ENCODE peak calls at places on chromosomes 12 and 14, in ten cellular contexts. One of them, this sample, is unnamed.

GRCh38 chr14:85336817-85337216 is 193.1 kb upstream of the FLRT2 start:
- DNase-seq in mucosa of gallbladder: no peak
- DNase-seq in astrocyte of the spinal cord: no peak
- DNase-seq in tibial artery: no peak
- DNase-seq in kidney glomerular epithelial cell: no peak
- DNase-seq in substantia nigra: no peak
- DNase-seq in stimulated activated CD8-positive, alpha-beta memory T cell treated with anti-CD3 and anti-CD28 coated beads, Interleukin-15, amount 100 ng/mL, for 1 hour: no peak
- DNase-seq in stimulated activated CD4-positive, alpha-beta T cell treated with anti-CD3 and anti-CD28 coated beads, Interleukin-12 subunit alpha, Interleukin-12 subunit beta, amount 100 ng/mL, for 48 hours: no peak
- DNase-seq in Peyer's patch: no peak
- DNase-seq in germinal center: no peak
- DNase-seq in this sample: no peak

GRCh38 chr14:93972618-93973205 is 3.7 kb downstream of the ASB2 start:
- DNase-seq in mucosa of gallbladder: no peak
- DNase-seq in astrocyte of the spinal cord: no peak
- DNase-seq in tibial artery: no peak
- DNase-seq in kidney glomerular epithelial cell: no peak
- DNase-seq in substantia nigra: no peak
- DNase-seq in stimulated activated CD8-positive, alpha-beta memory T cell treated with anti-CD3 and anti-CD28 coated beads, Interleukin-15, amount 100 ng/mL, for 1 hour: no peak
- DNase-seq in stimulated activated CD4-positive, alpha-beta T cell treated with anti-CD3 and anti-CD28 coated beads, Interleukin-12 subunit alpha, Interleukin-12 subunit beta, amount 100 ng/mL, for 48 hours: no peak
- DNase-seq in Peyer's patch: no peak
- DNase-seq in germinal center: no peak
- DNase-seq in this sample: no peak

GRCh38 chr12:112677050-112677765 is 114.3 kb upstream of the RPH3A start:
- DNase-seq in mucosa of gallbladder: no peak
- DNase-seq in astrocyte of the spinal cord: no peak
- DNase-seq in tibial artery: no peak
- DNase-seq in kidney glomerular epithelial cell: no peak
- DNase-seq in substantia nigra: no peak
- DNase-seq in stimulated activated CD8-positive, alpha-beta memory T cell treated with anti-CD3 and anti-CD28 coated beads, Interleukin-15, amount 100 ng/mL, for 1 hour: no peak
- DNase-seq in stimulated activated CD4-positive, alpha-beta T cell treated with anti-CD3 and anti-CD28 coated beads, Interleukin-12 subunit alpha, Interleukin-12 subunit beta, amount 100 ng/mL, for 48 hours: no peak
- DNase-seq in Peyer's patch: no peak
- DNase-seq in germinal center: no peak
- DNase-seq in this sample: no peak

GRCh38 chr12:57764662-57765002 is 2.2 kb downstream of the CYP27B1 start:
- DNase-seq in mucosa of gallbladder: no peak
- DNase-seq in astrocyte of the spinal cord: no peak
- DNase-seq in tibial artery: peak
- DNase-seq in kidney glomerular epithelial cell: no peak
- DNase-seq in substantia nigra: no peak
- DNase-seq in stimulated activated CD8-positive, alpha-beta memory T cell treated with anti-CD3 and anti-CD28 coated beads, Interleukin-15, amount 100 ng/mL, for 1 hour: no peak
- DNase-seq in stimulated activated CD4-positive, alpha-beta T cell treated with anti-CD3 and anti-CD28 coated beads, Interleukin-12 subunit alpha, Interleukin-12 subunit beta, amount 100 ng/mL, for 48 hours: no peak
- DNase-seq in Peyer's patch: no peak
- DNase-seq in germinal center: no peak
- DNase-seq in this sample: peak

GRCh38 chr12:125861299-125862281 is 796.4 kb downstream of the AACS start:
- DNase-seq in mucosa of gallbladder: peak
- DNase-seq in astrocyte of the spinal cord: no peak
- DNase-seq in tibial artery: peak
- DNase-seq in kidney glomerular epithelial cell: no peak
- DNase-seq in substantia nigra: no peak
- DNase-seq in stimulated activated CD8-positive, alpha-beta memory T cell treated with anti-CD3 and anti-CD28 coated beads, Interleukin-15, amount 100 ng/mL, for 1 hour: no peak
- DNase-seq in stimulated activated CD4-positive, alpha-beta T cell treated with anti-CD3 and anti-CD28 coated beads, Interleukin-12 subunit alpha, Interleukin-12 subunit beta, amount 100 ng/mL, for 48 hours: no peak
- DNase-seq in Peyer's patch: no peak
- DNase-seq in germinal center: no peak
- DNase-seq in this sample: peak

GRCh38 chr12:90520002-90520734 is 434.8 kb downstream of the CCER1 start:
- DNase-seq in mucosa of gallbladder: no peak
- DNase-seq in astrocyte of the spinal cord: no peak
- DNase-seq in tibial artery: no peak
- DNase-seq in kidney glomerular epithelial cell: no peak
- DNase-seq in substantia nigra: no peak
- DNase-seq in stimulated activated CD8-positive, alpha-beta memory T cell treated with anti-CD3 and anti-CD28 coated beads, Interleukin-15, amount 100 ng/mL, for 1 hour: no peak
- DNase-seq in stimulated activated CD4-positive, alpha-beta T cell treated with anti-CD3 and anti-CD28 coated beads, Interleukin-12 subunit alpha, Interleukin-12 subunit beta, amount 100 ng/mL, for 48 hours: no peak
- DNase-seq in Peyer's patch: no peak
- DNase-seq in germinal center: no peak
- DNase-seq in this sample: no peak

GRCh38 chr12:116498471-116498870 is 60.7 kb upstream of the MAP1LC3B2 start:
- DNase-seq in mucosa of gallbladder: no peak
- DNase-seq in astrocyte of the spinal cord: no peak
- DNase-seq in tibial artery: no peak
- DNase-seq in kidney glomerular epithelial cell: no peak
- DNase-seq in substantia nigra: no peak
- DNase-seq in stimulated activated CD8-positive, alpha-beta memory T cell treated with anti-CD3 and anti-CD28 coated beads, Interleukin-15, amount 100 ng/mL, for 1 hour: no peak
- DNase-seq in stimulated activated CD4-positive, alpha-beta T cell treated with anti-CD3 and anti-CD28 coated beads, Interleukin-12 subunit alpha, Interleukin-12 subunit beta, amount 100 ng/mL, for 48 hours: no peak
- DNase-seq in Peyer's patch: no peak
- DNase-seq in germinal center: no peak
- DNase-seq in this sample: no peak

GRCh38 chr12:112973016-112973711 is 5.2 kb upstream of the OAS2 start:
- DNase-seq in mucosa of gallbladder: no peak
- DNase-seq in astrocyte of the spinal cord: no peak
- DNase-seq in tibial artery: no peak
- DNase-seq in kidney glomerular epithelial cell: no peak
- DNase-seq in substantia nigra: no peak
- DNase-seq in stimulated activated CD8-positive, alpha-beta memory T cell treated with anti-CD3 and anti-CD28 coated beads, Interleukin-15, amount 100 ng/mL, for 1 hour: no peak
- DNase-seq in stimulated activated CD4-positive, alpha-beta T cell treated with anti-CD3 and anti-CD28 coated beads, Interleukin-12 subunit alpha, Interleukin-12 subunit beta, amount 100 ng/mL, for 48 hours: no peak
- DNase-seq in Peyer's patch: no peak
- DNase-seq in germinal center: no peak
- DNase-seq in this sample: no peak

GRCh38 chr12:92349635-92350034 is 204.0 kb upstream of the BTG1 start:
- DNase-seq in mucosa of gallbladder: no peak
- DNase-seq in astrocyte of the spinal cord: no peak
- DNase-seq in tibial artery: no peak
- DNase-seq in kidney glomerular epithelial cell: no peak
- DNase-seq in substantia nigra: no peak
- DNase-seq in stimulated activated CD8-positive, alpha-beta memory T cell treated with anti-CD3 and anti-CD28 coated beads, Interleukin-15, amount 100 ng/mL, for 1 hour: no peak
- DNase-seq in stimulated activated CD4-positive, alpha-beta T cell treated with anti-CD3 and anti-CD28 coated beads, Interleukin-12 subunit alpha, Interleukin-12 subunit beta, amount 100 ng/mL, for 48 hours: no peak
- DNase-seq in Peyer's patch: no peak
- DNase-seq in germinal center: no peak
- DNase-seq in this sample: no peak